ENCODE peak calls at places on chromosomes 6 and 20, in seven cellular contexts. One of them, this sample, is unnamed. For H3K9me3, the result is how much of the 10 kb centered on the place peaks cover.

GRCh38 chr6:31792741-31793140 is 2.8 kb downstream of the VARS1 start:
- DNase-seq in upper lobe of right lung: no peak
- DNase-seq in kidney: peak
- DNase-seq in uterus: no peak
- DNase-seq in mucosa of descending colon: no peak
- DNase-seq in small intestine: no peak
- DNase-seq in adrenal gland: peak
- DNase-seq in this sample: no peak

GRCh38 chr20:32971703-32972161 is 32.5 kb downstream of the SUN5 start:
- DNase-seq in upper lobe of right lung: no peak
- DNase-seq in kidney: peak
- DNase-seq in uterus: no peak
- DNase-seq in mucosa of descending colon: no peak
- DNase-seq in small intestine: no peak
- DNase-seq in adrenal gland: no peak
- DNase-seq in this sample: no peak

GRCh38 chr6:17869010-17869752 is 118.3 kb downstream of the KIF13A start:
- DNase-seq in upper lobe of right lung: no peak
- DNase-seq in kidney: no peak
- DNase-seq in uterus: no peak
- DNase-seq in mucosa of descending colon: no peak
- DNase-seq in small intestine: no peak
- DNase-seq in adrenal gland: peak
- DNase-seq in this sample: no peak

GRCh38 chr6:112231609-112232060 is 22.7 kb downstream of the LAMA4 start:
- DNase-seq in upper lobe of right lung: no peak
- DNase-seq in kidney: no peak
- DNase-seq in uterus: peak
- DNase-seq in mucosa of descending colon: no peak
- DNase-seq in small intestine: no peak
- DNase-seq in adrenal gland: no peak
- DNase-seq in this sample: no peak

GRCh38 chr6:47144306-47144705 is 102.2 kb upstream of the ADGRF1 start:
- DNase-seq in upper lobe of right lung: no peak
- DNase-seq in kidney: no peak
- DNase-seq in uterus: no peak
- DNase-seq in mucosa of descending colon: no peak
- DNase-seq in small intestine: no peak
- DNase-seq in adrenal gland: no peak
- DNase-seq in this sample: no peak

GRCh38 chr6:3748208-3748701 is 3.3 kb downstream of the PXDC1 start:
- DNase-seq in upper lobe of right lung: no peak
- DNase-seq in kidney: peak
- DNase-seq in uterus: peak
- DNase-seq in mucosa of descending colon: peak
- DNase-seq in small intestine: peak
- DNase-seq in adrenal gland: peak
- DNase-seq in this sample: peak

GRCh38 chr20:20780127-20780822 is 67.8 kb upstream of the RALGAPA2 start:
- DNase-seq in upper lobe of right lung: peak
- DNase-seq in kidney: peak
- DNase-seq in uterus: no peak
- DNase-seq in mucosa of descending colon: peak
- DNase-seq in small intestine: peak
- DNase-seq in adrenal gland: peak
- DNase-seq in this sample: peak

GRCh38 chr6:152458648-152459047 is 178.5 kb downstream of the SYNE1 start:
- DNase-seq in upper lobe of right lung: no peak
- DNase-seq in kidney: no peak
- DNase-seq in uterus: no peak
- DNase-seq in mucosa of descending colon: no peak
- DNase-seq in small intestine: no peak
- DNase-seq in adrenal gland: no peak
- DNase-seq in this sample: no peak

GRCh38 chr6:81750660-81751387 is 1.7 kb downstream of the TENT5A start:
- DNase-seq in upper lobe of right lung: no peak
- DNase-seq in kidney: no peak
- DNase-seq in uterus: no peak
- DNase-seq in mucosa of descending colon: no peak
- DNase-seq in small intestine: peak
- DNase-seq in adrenal gland: no peak
- DNase-seq in this sample: no peak

GRCh38 chr6:168584251-168584650 is 143.3 kb downstream of the SMOC2 start:
- DNase-seq in upper lobe of right lung: no peak
- DNase-seq in kidney: no peak
- DNase-seq in uterus: no peak
- DNase-seq in mucosa of descending colon: no peak
- DNase-seq in small intestine: no peak
- DNase-seq in adrenal gland: no peak
- DNase-seq in this sample: no peak

GRCh38 chr6:168583126-168583525 is 142.1 kb downstream of the SMOC2 start:
- DNase-seq in upper lobe of right lung: no peak
- DNase-seq in kidney: no peak
- DNase-seq in uterus: no peak
- DNase-seq in mucosa of descending colon: no peak
- DNase-seq in small intestine: no peak
- DNase-seq in adrenal gland: no peak
- DNase-seq in this sample: no peak

GRCh38 chr6:168582581-168582981 is 141.6 kb downstream of the SMOC2 start:
- DNase-seq in upper lobe of right lung: no peak
- DNase-seq in kidney: no peak
- DNase-seq in uterus: no peak
- DNase-seq in mucosa of descending colon: no peak
- DNase-seq in small intestine: no peak
- DNase-seq in adrenal gland: no peak
- DNase-seq in this sample: no peak

GRCh38 chr6:168584671-168585070 is 143.7 kb downstream of the SMOC2 start:
- DNase-seq in upper lobe of right lung: no peak
- DNase-seq in kidney: no peak
- DNase-seq in uterus: no peak
- DNase-seq in mucosa of descending colon: no peak
- DNase-seq in small intestine: no peak
- DNase-seq in adrenal gland: no peak
- DNase-seq in this sample: no peak

DNA sequence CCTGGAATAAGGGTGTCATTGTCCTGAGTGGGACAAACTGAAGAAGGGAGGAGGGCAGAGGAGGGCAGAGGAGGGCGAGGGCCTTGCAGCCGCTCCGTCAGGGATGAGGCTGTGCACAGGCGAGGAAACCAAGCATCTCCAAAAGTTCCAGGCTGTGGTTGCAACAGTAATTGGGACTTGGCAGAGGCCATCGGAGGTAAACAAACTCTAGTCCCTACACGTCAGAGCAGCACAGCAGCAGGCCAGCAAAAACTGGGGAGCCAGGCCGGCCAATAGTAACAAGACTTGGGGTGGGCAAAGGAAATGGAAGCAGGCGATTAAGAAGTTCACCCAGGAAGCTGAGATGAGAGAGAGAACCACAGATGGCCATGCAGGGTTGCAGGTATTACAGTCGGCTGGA is 142.8 kb downstream of the SMOC2 start:
- DNase-seq in upper lobe of right lung: no peak
- DNase-seq in kidney: no peak
- DNase-seq in uterus: no peak
- DNase-seq in mucosa of descending colon: no peak
- DNase-seq in small intestine: no peak
- DNase-seq in adrenal gland: no peak
- DNase-seq in this sample: no peak
- H3K9me3 ChIP-seq in upper lobe of right lung: under half
- H3K9me3 ChIP-seq in kidney: under half
- H3K9me3 ChIP-seq in uterus: under half
- H3K9me3 ChIP-seq in mucosa of descending colon: under half
- H3K9me3 ChIP-seq in small intestine: under half
- H3K9me3 ChIP-seq in adrenal gland: under half
- H3K9me3 ChIP-seq in this sample: under half

GRCh38 chr20:10669843-10670446 is 3.9 kb downstream of the JAG1 start:
- DNase-seq in upper lobe of right lung: no peak
- DNase-seq in kidney: no peak
- DNase-seq in uterus: no peak
- DNase-seq in mucosa of descending colon: no peak
- DNase-seq in small intestine: no peak
- DNase-seq in adrenal gland: no peak
- DNase-seq in this sample: no peak
- H3K9me3 ChIP-seq in upper lobe of right lung: under half
- H3K9me3 ChIP-seq in kidney: under half
- H3K9me3 ChIP-seq in uterus: under half
- H3K9me3 ChIP-seq in mucosa of descending colon: under half
- H3K9me3 ChIP-seq in small intestine: under half
- H3K9me3 ChIP-seq in adrenal gland: under half
- H3K9me3 ChIP-seq in this sample: under half

GRCh38 chr20:46505501-46505900 is 7.9 kb downstream of the ZNF334 start:
- DNase-seq in upper lobe of right lung: no peak
- DNase-seq in kidney: no peak
- DNase-seq in uterus: no peak
- DNase-seq in mucosa of descending colon: no peak
- DNase-seq in small intestine: no peak
- DNase-seq in adrenal gland: no peak
- DNase-seq in this sample: no peak
- H3K9me3 ChIP-seq in upper lobe of right lung: under half
- H3K9me3 ChIP-seq in kidney: under half
- H3K9me3 ChIP-seq in uterus: under half
- H3K9me3 ChIP-seq in mucosa of descending colon: under half
- H3K9me3 ChIP-seq in small intestine: under half
- H3K9me3 ChIP-seq in adrenal gland: under half
- H3K9me3 ChIP-seq in this sample: under half

GRCh38 chr20:40072907-40073306 is 616.1 kb downstream of the MAFB start:
- DNase-seq in upper lobe of right lung: no peak
- DNase-seq in kidney: no peak
- DNase-seq in uterus: no peak
- DNase-seq in mucosa of descending colon: no peak
- DNase-seq in small intestine: no peak
- DNase-seq in adrenal gland: no peak
- DNase-seq in this sample: no peak
- H3K9me3 ChIP-seq in upper lobe of right lung: under half
- H3K9me3 ChIP-seq in kidney: under half
- H3K9me3 ChIP-seq in uterus: under half
- H3K9me3 ChIP-seq in mucosa of descending colon: under half
- H3K9me3 ChIP-seq in small intestine: under half
- H3K9me3 ChIP-seq in adrenal gland: under half
- H3K9me3 ChIP-seq in this sample: under half

GRCh38 chr20:56187791-56188190 is 60.7 kb upstream of the MC3R start:
- DNase-seq in upper lobe of right lung: no peak
- DNase-seq in kidney: no peak
- DNase-seq in uterus: no peak
- DNase-seq in mucosa of descending colon: no peak
- DNase-seq in small intestine: no peak
- DNase-seq in adrenal gland: no peak
- DNase-seq in this sample: no peak
- H3K9me3 ChIP-seq in upper lobe of right lung: under half
- H3K9me3 ChIP-seq in kidney: under half
- H3K9me3 ChIP-seq in uterus: under half
- H3K9me3 ChIP-seq in mucosa of descending colon: under half
- H3K9me3 ChIP-seq in small intestine: under half
- H3K9me3 ChIP-seq in adrenal gland: under half
- H3K9me3 ChIP-seq in this sample: under half

GRCh38 chr20:37454636-37455035 is 66.4 kb upstream of the NNAT start:
- DNase-seq in upper lobe of right lung: no peak
- DNase-seq in kidney: no peak
- DNase-seq in uterus: no peak
- DNase-seq in mucosa of descending colon: no peak
- DNase-seq in small intestine: no peak
- DNase-seq in adrenal gland: no peak
- DNase-seq in this sample: no peak
- H3K9me3 ChIP-seq in upper lobe of right lung: under half
- H3K9me3 ChIP-seq in kidney: under half
- H3K9me3 ChIP-seq in uterus: under half
- H3K9me3 ChIP-seq in mucosa of descending colon: under half
- H3K9me3 ChIP-seq in small intestine: under half
- H3K9me3 ChIP-seq in adrenal gland: under half
- H3K9me3 ChIP-seq in this sample: half or more

GRCh38 chr6:71556141-71556540 is 267.5 kb downstream of the OGFRL1 start:
- DNase-seq in upper lobe of right lung: no peak
- DNase-seq in kidney: no peak
- DNase-seq in uterus: no peak
- DNase-seq in mucosa of descending colon: no peak
- DNase-seq in small intestine: no peak
- DNase-seq in adrenal gland: no peak
- DNase-seq in this sample: no peak
- H3K9me3 ChIP-seq in upper lobe of right lung: under half
- H3K9me3 ChIP-seq in kidney: under half
- H3K9me3 ChIP-seq in uterus: under half
- H3K9me3 ChIP-seq in mucosa of descending colon: under half
- H3K9me3 ChIP-seq in small intestine: under half
- H3K9me3 ChIP-seq in adrenal gland: under half
- H3K9me3 ChIP-seq in this sample: half or more

GRCh38 chr6:34674268-34674639 is 22.3 kb downstream of the ILRUN start:
- DNase-seq in upper lobe of right lung: no peak
- DNase-seq in kidney: no peak
- DNase-seq in uterus: no peak
- DNase-seq in mucosa of descending colon: no peak
- DNase-seq in small intestine: peak
- DNase-seq in adrenal gland: no peak
- DNase-seq in this sample: no peak

GRCh38 chr6:34679552-34680255 is 16.9 kb downstream of the ILRUN start:
- DNase-seq in upper lobe of right lung: no peak
- DNase-seq in kidney: no peak
- DNase-seq in uterus: no peak
- DNase-seq in mucosa of descending colon: no peak
- DNase-seq in small intestine: no peak
- DNase-seq in adrenal gland: no peak
- DNase-seq in this sample: no peak

GRCh38 chr6:34673079-34673478 is 23.5 kb downstream of the ILRUN start:
- DNase-seq in upper lobe of right lung: no peak
- DNase-seq in kidney: no peak
- DNase-seq in uterus: no peak
- DNase-seq in mucosa of descending colon: no peak
- DNase-seq in small intestine: no peak
- DNase-seq in adrenal gland: no peak
- DNase-seq in this sample: no peak

GRCh38 chr6:34672657-34673043 is 23.9 kb downstream of the ILRUN start:
- DNase-seq in upper lobe of right lung: no peak
- DNase-seq in kidney: no peak
- DNase-seq in uterus: no peak
- DNase-seq in mucosa of descending colon: no peak
- DNase-seq in small intestine: no peak
- DNase-seq in adrenal gland: no peak
- DNase-seq in this sample: no peak

GRCh38 chr6:34676140-34676539 is 20.4 kb downstream of the ILRUN start:
- DNase-seq in upper lobe of right lung: no peak
- DNase-seq in kidney: no peak
- DNase-seq in uterus: no peak
- DNase-seq in mucosa of descending colon: no peak
- DNase-seq in small intestine: no peak
- DNase-seq in adrenal gland: no peak
- DNase-seq in this sample: no peak
- H3K9me3 ChIP-seq in upper lobe of right lung: under half
- H3K9me3 ChIP-seq in kidney: under half
- H3K9me3 ChIP-seq in uterus: under half
- H3K9me3 ChIP-seq in mucosa of descending colon: under half
- H3K9me3 ChIP-seq in small intestine: under half
- H3K9me3 ChIP-seq in adrenal gland: under half
- H3K9me3 ChIP-seq in this sample: under half

GRCh38 chr6:142213402-142213801 is 66.3 kb downstream of the VTA1 start:
- DNase-seq in upper lobe of right lung: no peak
- DNase-seq in kidney: no peak
- DNase-seq in uterus: no peak
- DNase-seq in mucosa of descending colon: no peak
- DNase-seq in small intestine: no peak
- DNase-seq in adrenal gland: no peak
- DNase-seq in this sample: no peak

GRCh38 chr6:142207265-142207877 is 60.3 kb downstream of the VTA1 start:
- DNase-seq in upper lobe of right lung: no peak
- DNase-seq in kidney: no peak
- DNase-seq in uterus: peak
- DNase-seq in mucosa of descending colon: no peak
- DNase-seq in small intestine: peak
- DNase-seq in adrenal gland: peak
- DNase-seq in this sample: peak

GRCh38 chr6:142210606-142211005 is 63.5 kb downstream of the VTA1 start:
- DNase-seq in upper lobe of right lung: no peak
- DNase-seq in kidney: no peak
- DNase-seq in uterus: no peak
- DNase-seq in mucosa of descending colon: no peak
- DNase-seq in small intestine: no peak
- DNase-seq in adrenal gland: no peak
- DNase-seq in this sample: no peak
- H3K9me3 ChIP-seq in upper lobe of right lung: under half
- H3K9me3 ChIP-seq in kidney: under half
- H3K9me3 ChIP-seq in uterus: under half
- H3K9me3 ChIP-seq in mucosa of descending colon: under half
- H3K9me3 ChIP-seq in small intestine: under half
- H3K9me3 ChIP-seq in adrenal gland: under half
- H3K9me3 ChIP-seq in this sample: under half

This sample was measured in left ventricle myocardium inferior.